ENCODE peak calls at places on chromosomes 5 and 9, in four cellular contexts. N is psoas muscle, P is adipocyte, H is left ventricle myocardium inferior. A is an unnamed sample.

GRCh38 chr9:97484134-97484533 is 17.3 kb upstream of the TMOD1 start:
- DNase-seq in N (no peak), P (no peak), H (no peak), A (no peak)

GRCh38 chr5:98750693-98751092 is 22.8 kb upstream of the RGMB start:
- DNase-seq in N (no peak), P (no peak), H (no peak), A (no peak)

GRCh38 chr9:137085918-137086530 is 761 bp upstream of the MAN1B1 start:
- DNase-seq in N (peak; percentile 76), P (peak; percentile 77), H (peak; percentile 63), A (peak; percentile 37)

GRCh38 chr5:158899792-158900191 is 199.9 kb downstream of the EBF1 start:
- DNase-seq in N (peak; percentile 68), P (no peak), H (peak; percentile 64), A (peak; percentile 40)

GRCh38 chr5:150258126-150258525 is 31.4 kb downstream of the CAMK2A start:
- DNase-seq in N (no peak), P (no peak), H (no peak), A (no peak)

GRCh38 chr9:23820731-23821399 is 5.2 kb downstream of the ELAVL2 start:
- DNase-seq in N (no peak), P (peak; percentile 3), H (no peak), A (no peak)

GRCh38 chr9:21764736-21765245 is 37.6 kb upstream of the MTAP start:
- DNase-seq in N (no peak), P (peak; percentile 25), H (no peak), A (no peak)

GRCh38 chr5:132183723-132184122 is 43.9 kb downstream of the P4HA2 start:
- DNase-seq in N (no peak), P (peak; percentile 18), H (no peak), A (no peak)

GRCh38 chr9:132548971-132549649 is 33.3 kb upstream of the BARHL1 start:
- DNase-seq in N (peak; percentile 8), P (no peak), H (no peak), A (no peak)

GRCh38 chr9:119400607-119401006 is 31.4 kb upstream of the BRINP1 start:
- DNase-seq in N (no peak), P (no peak), H (no peak), A (no peak)

GRCh38 chr5:172418847-172419810 is 35.2 kb downstream of the SH3PXD2B start:
- DNase-seq in N (peak; percentile 58), P (no peak), H (peak; percentile 55), A (no peak)

GRCh38 chr5:36680066-36680465 is 73.7 kb downstream of the SLC1A3 start:
- DNase-seq in N (peak; percentile 72), P (no peak), H (peak; percentile 75), A (no peak)

GRCh38 chr9:69325409-69326212 is 596 bp downstream of the ENTREP1 start:
- DNase-seq in N (peak; percentile 53), P (peak; percentile 21), H (peak; percentile 31), A (peak; percentile 25)

GRCh38 chr9:129451089-129451656 is 169.7 kb downstream of the C9orf50 start:
- DNase-seq in N (no peak), P (peak; percentile 42), H (no peak), A (peak; percentile 75)

GRCh38 chr9:126471084-126471611 is 142.6 kb upstream of the LMX1B start:
- DNase-seq in N (peak; percentile 80), P (peak; percentile 76), H (peak; percentile 67), A (peak; percentile 40)

GRCh38 chr5:59042683-59043082 is 459.8 kb downstream of the RAB3C start:
- DNase-seq in N (peak; percentile 88), P (no peak), H (peak; percentile 71), A (no peak)

GRCh38 chr5:144484124-144484897 is 313.6 kb downstream of the KCTD16 start:
- DNase-seq in N (no peak), P (peak; percentile 82), H (no peak), A (no peak)

GRCh38 chr9:95336281-95336680 is 18.8 kb upstream of the FANCC start:
- DNase-seq in N (no peak), P (no peak), H (no peak), A (no peak)

GRCh38 chr9:87596862-87597261 is 99.2 kb downstream of the DAPK1 start:
- DNase-seq in N (peak; percentile 62), P (no peak), H (peak; percentile 42), A (peak; percentile 64)

GRCh38 chr5:74212336-74212735 is 428.2 kb downstream of the ENC1 start:
- DNase-seq in N (no peak), P (peak; percentile 30), H (no peak), A (no peak)

GRCh38 chr5:53249529-53249928 is 140.0 kb upstream of the MOCS2 start:
- DNase-seq in N (no peak), P (peak; percentile 89), H (no peak), A (no peak)

GRCh38 chr9:123336959-123337358 is 19.0 kb upstream of the CRB2 start:
- DNase-seq in N (no peak), P (no peak), H (no peak), A (no peak)

GRCh38 chr5:146965781-146966659 is 87.5 kb upstream of the PPP2R2B start:
- DNase-seq in N (no peak), P (peak; percentile 89), H (no peak), A (peak; percentile 22)

GRCh38 chr5:6773342-6774035 is 60.3 kb downstream of the TENT4A start:
- DNase-seq in N (peak; percentile 20), P (no peak), H (no peak), A (peak; percentile 19)

GRCh38 chr9:128731691-128732090 is 7.8 kb upstream of the ZDHHC12 start:
- DNase-seq in N (no peak), P (no peak), H (no peak), A (no peak)

GRCh38 chr9:90929616-90930015 is 128.0 kb downstream of the SYK start:
- DNase-seq in N (no peak), P (no peak), H (no peak), A (no peak)

GRCh38 chr5:149024477-149024876 is 38.4 kb downstream of the SH3TC2 start:
- DNase-seq in N (no peak), P (no peak), H (no peak), A (no peak)

GRCh38 chr9:89370593-89370992 is 52.3 kb downstream of the SECISBP2 start:
- DNase-seq in N (no peak), P (no peak), H (no peak), A (no peak)

GRCh38 chr9:89372230-89372816 is 54.0 kb downstream of the SECISBP2 start:
- DNase-seq in N (no peak), P (no peak), H (no peak), A (no peak)

GRCh38 chr9:89374176-89374575 is 55.9 kb downstream of the SECISBP2 start:
- DNase-seq in N (no peak), P (no peak), H (no peak), A (no peak)

GRCh38 chr9:89375181-89375760 is 57.0 kb downstream of the SECISBP2 start:
- DNase-seq in N (no peak), P (no peak), H (no peak), A (no peak)

GRCh38 chr9:89372979-89373378 is 54.7 kb downstream of the SECISBP2 start:
- DNase-seq in N (no peak), P (no peak), H (no peak), A (no peak)
- H3K36me3 ChIP-seq in N (peaks cover 33% of the 10 kb centered on the region), P (no peaks in the 10 kb centered on the region), H (no peaks in the 10 kb centered on the region), A (no peaks in the 10 kb centered on the region)

DNA sequence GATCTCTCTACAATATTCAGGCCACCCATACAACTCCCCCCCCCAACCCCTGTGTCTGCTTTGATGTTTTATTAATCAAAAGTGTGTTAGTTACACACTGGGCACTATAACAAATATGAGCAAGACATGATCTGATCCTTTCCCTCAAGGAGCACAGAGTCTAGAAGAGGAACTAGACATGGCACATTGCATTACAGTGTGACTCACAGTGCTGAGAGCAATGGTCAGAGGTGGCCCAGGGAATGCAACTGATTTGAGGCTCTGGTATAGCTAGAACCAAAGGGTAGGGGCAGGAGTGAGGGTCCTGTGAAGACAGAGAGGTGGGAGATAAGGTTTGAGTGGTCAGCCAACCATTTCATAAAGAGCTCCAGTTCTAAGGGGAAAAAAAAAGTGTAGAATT is 539.2 kb downstream of the ACTL7B start:
- DNase-seq in N (no peak), P (peak; percentile 13), H (no peak), A (no peak)
- H3K36me3 ChIP-seq in N (no peaks in the 10 kb centered on the region), P (no peaks in the 10 kb centered on the region), H (no peaks in the 10 kb centered on the region), A (no peaks in the 10 kb centered on the region)

GRCh38 chr9:75941066-75941465 is 50.6 kb downstream of the PCSK5 start:
- DNase-seq in N (no peak), P (no peak), H (no peak), A (no peak)
- H3K36me3 ChIP-seq in N (no peaks in the 10 kb centered on the region), P (peaks cover 20% of the 10 kb centered on the region), H (no peaks in the 10 kb centered on the region), A (no peaks in the 10 kb centered on the region)

GRCh38 chr9:122274055-122274454 is 9.4 kb downstream of the MRRF start:
- DNase-seq in N (no peak), P (no peak), H (no peak), A (no peak)
- H3K36me3 ChIP-seq in N (peaks cover 34% of the 10 kb centered on the region), P (peaks cover 40% of the 10 kb centered on the region), H (peaks cover 57% of the 10 kb centered on the region), A (no peaks in the 10 kb centered on the region)

DNA sequence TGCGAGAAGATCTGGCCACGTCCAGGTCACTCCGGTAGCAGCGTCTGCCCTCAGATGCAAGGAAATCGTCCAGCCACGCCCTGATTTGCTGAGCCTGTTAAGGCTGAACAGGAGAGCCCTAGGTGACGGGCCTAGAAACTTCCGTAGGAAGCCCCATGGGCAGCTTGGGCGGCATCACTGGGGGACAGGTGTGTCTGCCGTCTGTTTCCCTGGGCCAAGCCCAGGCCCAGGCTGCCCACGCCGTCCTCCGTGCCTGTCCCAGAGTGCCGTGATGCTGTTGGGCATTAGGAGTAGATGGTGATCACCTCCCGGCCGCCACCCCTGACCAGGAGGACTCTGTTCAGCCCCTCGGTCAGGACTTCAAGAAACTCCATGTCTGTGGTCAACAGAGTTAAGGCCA is 43.5 kb downstream of the NKD2 start:
- DNase-seq in N (peak; percentile 46), P (no peak), H (peak; percentile 11), A (no peak)
- H3K36me3 ChIP-seq in N (no peaks in the 10 kb centered on the region), P (peaks cover 23% of the 10 kb centered on the region), H (peaks cover 61% of the 10 kb centered on the region), A (no peaks in the 10 kb centered on the region)

DNA sequence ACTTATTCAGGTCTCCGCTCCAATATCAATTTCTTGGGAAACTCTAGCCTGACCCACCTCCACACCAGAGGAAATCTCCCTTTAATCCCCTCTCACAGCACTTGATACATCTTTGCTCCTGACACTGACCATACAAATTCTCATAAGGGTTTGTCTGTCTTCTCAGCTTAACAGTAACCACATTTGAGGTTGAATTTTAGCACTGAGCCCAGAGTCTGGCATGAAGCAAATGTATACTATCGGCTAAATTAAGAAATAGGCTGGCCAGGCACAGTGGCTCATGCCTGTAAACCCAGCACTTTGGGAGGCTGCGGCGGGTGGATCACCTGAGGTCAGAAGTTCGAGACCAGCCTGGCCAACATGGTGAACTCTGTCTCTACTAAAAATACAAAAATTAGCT is 9.7 kb downstream of the CDK5RAP2 start:
- DNase-seq in N (no peak), P (no peak), H (no peak), A (no peak)
- H3K36me3 ChIP-seq in N (peaks cover 61% of the 10 kb centered on the region), P (peaks cover 50% of the 10 kb centered on the region), H (peaks cover 63% of the 10 kb centered on the region), A (no peaks in the 10 kb centered on the region)

GRCh38 chr5:157326440-157327023 is 60.6 kb downstream of the CYFIP2 start:
- DNase-seq in N (no peak), P (no peak), H (no peak), A (no peak)
- H3K36me3 ChIP-seq in N (peaks cover 4% of the 10 kb centered on the region), P (no peaks in the 10 kb centered on the region), H (peaks cover 31% of the 10 kb centered on the region), A (no peaks in the 10 kb centered on the region)

GRCh38 chr5:1086137-1086536 is 25.7 kb downstream of the SLC12A7 start:
- DNase-seq in N (no peak), P (no peak), H (no peak), A (no peak)
- H3K36me3 ChIP-seq in N (peaks cover 10% of the 10 kb centered on the region), P (peaks cover 41% of the 10 kb centered on the region), H (peaks cover 72% of the 10 kb centered on the region), A (no peaks in the 10 kb centered on the region)

GRCh38 chr9:15461601-15462000 is 38.9 kb downstream of the SNAPC3 start:
- DNase-seq in N (no peak), P (no peak), H (no peak), A (no peak)
- H3K36me3 ChIP-seq in N (peaks cover 96% of the 10 kb centered on the region), P (peaks cover 88% of the 10 kb centered on the region), H (peaks cover 90% of the 10 kb centered on the region), A (no peaks in the 10 kb centered on the region)

A was measured in ovary.